ENCODE peak calls at places on chromosomes 11 and 22, in nine cellular contexts. One of them, this sample, is unnamed.

GRCh38 chr11:9982796-9983579 is 311.0 kb downstream of the SBF2 start:
- DNase-seq in GM23338: peak; percentile 61
- DNase-seq in hepatocyte: peak; percentile 72
- DNase-seq in sigmoid colon: no peak
- DNase-seq in neural progenitor cell: peak; percentile 32
- DNase-seq in psoas muscle: no peak
- DNase-seq in cardiac muscle cell: peak; percentile 71
- DNase-seq in tibial nerve: no peak
- DNase-seq in colonic mucosa: peak; percentile 62
- DNase-seq in this sample: no peak

GRCh38 chr22:47174096-47174495 is 411.6 kb downstream of the TBC1D22A start:
- DNase-seq in GM23338: no peak
- DNase-seq in hepatocyte: no peak
- DNase-seq in sigmoid colon: peak; percentile 53
- DNase-seq in neural progenitor cell: no peak
- DNase-seq in psoas muscle: peak; percentile 26
- DNase-seq in cardiac muscle cell: no peak
- DNase-seq in tibial nerve: peak; percentile 9
- DNase-seq in colonic mucosa: no peak
- DNase-seq in this sample: peak; percentile 5

GRCh38 chr22:38208549-38209097 is 6.8 kb downstream of the MAFF start:
- DNase-seq in GM23338: no peak
- DNase-seq in hepatocyte: no peak
- DNase-seq in sigmoid colon: no peak
- DNase-seq in neural progenitor cell: no peak
- DNase-seq in psoas muscle: peak; percentile 43
- DNase-seq in cardiac muscle cell: no peak
- DNase-seq in tibial nerve: no peak
- DNase-seq in colonic mucosa: no peak
- DNase-seq in this sample: no peak

GRCh38 chr11:102911758-102912481 is 37.1 kb upstream of the MMP12 start:
- DNase-seq in GM23338: peak; percentile 39
- DNase-seq in hepatocyte: no peak
- DNase-seq in sigmoid colon: no peak
- DNase-seq in neural progenitor cell: peak; percentile 51
- DNase-seq in psoas muscle: no peak
- DNase-seq in cardiac muscle cell: no peak
- DNase-seq in tibial nerve: no peak
- DNase-seq in colonic mucosa: no peak
- DNase-seq in this sample: no peak

GRCh38 chr11:88814076-88814475 is 251.7 kb downstream of the GRM5 start:
- DNase-seq in GM23338: no peak
- DNase-seq in hepatocyte: no peak
- DNase-seq in sigmoid colon: no peak
- DNase-seq in neural progenitor cell: no peak
- DNase-seq in psoas muscle: no peak
- DNase-seq in cardiac muscle cell: no peak
- DNase-seq in tibial nerve: no peak
- DNase-seq in colonic mucosa: no peak
- DNase-seq in this sample: no peak

GRCh38 chr22:21766933-21767462 is 31.4 kb upstream of the YPEL1 start:
- DNase-seq in GM23338: no peak
- DNase-seq in hepatocyte: no peak
- DNase-seq in sigmoid colon: no peak
- DNase-seq in neural progenitor cell: no peak
- DNase-seq in psoas muscle: no peak
- DNase-seq in cardiac muscle cell: no peak
- DNase-seq in tibial nerve: no peak
- DNase-seq in colonic mucosa: no peak
- DNase-seq in this sample: no peak

GRCh38 chr22:29062286-29062949 is 787 bp upstream of the C22orf31 start:
- DNase-seq in GM23338: peak; percentile 69
- DNase-seq in hepatocyte: no peak
- DNase-seq in sigmoid colon: no peak
- DNase-seq in neural progenitor cell: no peak
- DNase-seq in psoas muscle: no peak
- DNase-seq in cardiac muscle cell: peak; percentile 69
- DNase-seq in tibial nerve: no peak
- DNase-seq in colonic mucosa: no peak
- DNase-seq in this sample: no peak

GRCh38 chr11:68317147-68317785 is 4.9 kb downstream of the LRP5 start:
- DNase-seq in GM23338: no peak
- DNase-seq in hepatocyte: no peak
- DNase-seq in sigmoid colon: no peak
- DNase-seq in neural progenitor cell: no peak
- DNase-seq in psoas muscle: no peak
- DNase-seq in cardiac muscle cell: no peak
- DNase-seq in tibial nerve: no peak
- DNase-seq in colonic mucosa: no peak
- DNase-seq in this sample: no peak

GRCh38 chr11:93652161-93652597 is 9.3 kb upstream of the CEP295 start:
- DNase-seq in GM23338: peak; percentile 67
- DNase-seq in hepatocyte: peak; percentile 43
- DNase-seq in sigmoid colon: no peak
- DNase-seq in neural progenitor cell: peak; percentile 37
- DNase-seq in psoas muscle: no peak
- DNase-seq in cardiac muscle cell: peak; percentile 66
- DNase-seq in tibial nerve: no peak
- DNase-seq in colonic mucosa: peak; percentile 51
- DNase-seq in this sample: no peak

GRCh38 chr22:32619614-32620426 is 145.2 kb downstream of the FBXO7 start:
- DNase-seq in GM23338: no peak
- DNase-seq in hepatocyte: no peak
- DNase-seq in sigmoid colon: peak; percentile 78
- DNase-seq in neural progenitor cell: no peak
- DNase-seq in psoas muscle: peak; percentile 83
- DNase-seq in cardiac muscle cell: peak; percentile 80
- DNase-seq in tibial nerve: peak; percentile 54
- DNase-seq in colonic mucosa: no peak
- DNase-seq in this sample: no peak

GRCh38 chr11:122441702-122442092 is 213.8 kb upstream of the UBASH3B start:
- DNase-seq in GM23338: peak; percentile 36
- DNase-seq in hepatocyte: peak; percentile 31
- DNase-seq in sigmoid colon: no peak
- DNase-seq in neural progenitor cell: no peak
- DNase-seq in psoas muscle: no peak
- DNase-seq in cardiac muscle cell: peak; percentile 1
- DNase-seq in tibial nerve: no peak
- DNase-seq in colonic mucosa: no peak
- DNase-seq in this sample: no peak

GRCh38 chr11:17472467-17472866 is 4.2 kb downstream of the ABCC8 start:
- DNase-seq in GM23338: no peak
- DNase-seq in hepatocyte: no peak
- DNase-seq in sigmoid colon: no peak
- DNase-seq in neural progenitor cell: peak; percentile 57
- DNase-seq in psoas muscle: no peak
- DNase-seq in cardiac muscle cell: no peak
- DNase-seq in tibial nerve: no peak
- DNase-seq in colonic mucosa: no peak
- DNase-seq in this sample: no peak

GRCh38 chr11:17475666-17476316 is 854 bp downstream of the ABCC8 start:
- DNase-seq in GM23338: peak; percentile 57
- DNase-seq in hepatocyte: no peak
- DNase-seq in sigmoid colon: no peak
- DNase-seq in neural progenitor cell: peak; percentile 70
- DNase-seq in psoas muscle: no peak
- DNase-seq in cardiac muscle cell: no peak
- DNase-seq in tibial nerve: no peak
- DNase-seq in colonic mucosa: no peak
- DNase-seq in this sample: no peak

GRCh38 chr11:17469998-17470397 is 6.6 kb downstream of the ABCC8 start:
- DNase-seq in GM23338: no peak
- DNase-seq in hepatocyte: no peak
- DNase-seq in sigmoid colon: no peak
- DNase-seq in neural progenitor cell: no peak
- DNase-seq in psoas muscle: no peak
- DNase-seq in cardiac muscle cell: no peak
- DNase-seq in tibial nerve: no peak
- DNase-seq in colonic mucosa: no peak
- DNase-seq in this sample: no peak

GRCh38 chr11:17471501-17471900 is 5.1 kb downstream of the ABCC8 start:
- DNase-seq in GM23338: no peak
- DNase-seq in hepatocyte: no peak
- DNase-seq in sigmoid colon: no peak
- DNase-seq in neural progenitor cell: no peak
- DNase-seq in psoas muscle: peak; percentile 69
- DNase-seq in cardiac muscle cell: no peak
- DNase-seq in tibial nerve: no peak
- DNase-seq in colonic mucosa: no peak
- DNase-seq in this sample: no peak

DNA sequence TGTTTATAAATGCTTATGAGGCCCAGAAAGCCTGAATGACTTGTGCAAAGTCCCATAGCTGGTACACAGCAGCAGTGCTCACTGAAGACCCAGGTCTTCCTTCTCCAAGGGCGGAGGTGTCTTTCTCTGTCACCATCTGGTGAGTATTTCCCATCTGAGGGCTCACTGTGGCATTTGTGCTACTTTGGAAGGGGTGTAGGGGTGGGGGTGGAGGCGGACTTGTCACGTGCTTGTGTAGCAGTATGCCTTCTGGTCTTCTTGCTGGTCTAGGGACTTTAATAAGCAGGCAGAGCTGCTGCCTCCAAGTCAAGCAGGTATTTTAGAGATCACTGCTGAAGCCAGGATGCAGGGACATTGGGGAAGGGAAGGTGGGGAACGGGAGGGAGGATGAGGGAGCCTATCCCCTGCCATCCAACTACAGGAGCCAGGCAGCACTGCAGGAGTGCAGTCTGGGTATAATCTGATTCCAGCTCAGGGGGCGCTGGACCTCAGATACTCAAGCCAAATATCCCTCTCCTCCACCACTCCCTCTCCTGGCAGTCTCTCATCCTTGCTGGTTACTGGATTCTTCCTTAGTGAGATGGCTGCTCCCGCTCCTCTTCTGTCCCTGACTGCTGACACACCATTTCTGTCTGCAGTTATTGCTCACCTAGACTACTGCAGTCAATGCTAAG is 3.4 kb downstream of the ABCC8 start:
- DNase-seq in GM23338: peak; percentile 95
- DNase-seq in hepatocyte: peak; percentile 50
- DNase-seq in sigmoid colon: no peak
- DNase-seq in neural progenitor cell: peak; percentile 84
- DNase-seq in psoas muscle: no peak
- DNase-seq in cardiac muscle cell: peak; percentile 6
- DNase-seq in tibial nerve: no peak
- DNase-seq in colonic mucosa: no peak
- DNase-seq in this sample: no peak
- TF ChIP-seq CTCF in GM23338: peak; percentile 67
- TF ChIP-seq CTCF in hepatocyte: no peak
- TF ChIP-seq CTCF in sigmoid colon: no peak
- TF ChIP-seq CTCF in neural progenitor cell: peak; percentile 69
- TF ChIP-seq CTCF in psoas muscle: no peak
- TF ChIP-seq CTCF in cardiac muscle cell: no peak
- TF ChIP-seq CTCF in tibial nerve: no peak
- TF ChIP-seq CTCF in colonic mucosa: no peak
- TF ChIP-seq CTCF in this sample: no peak

DNA sequence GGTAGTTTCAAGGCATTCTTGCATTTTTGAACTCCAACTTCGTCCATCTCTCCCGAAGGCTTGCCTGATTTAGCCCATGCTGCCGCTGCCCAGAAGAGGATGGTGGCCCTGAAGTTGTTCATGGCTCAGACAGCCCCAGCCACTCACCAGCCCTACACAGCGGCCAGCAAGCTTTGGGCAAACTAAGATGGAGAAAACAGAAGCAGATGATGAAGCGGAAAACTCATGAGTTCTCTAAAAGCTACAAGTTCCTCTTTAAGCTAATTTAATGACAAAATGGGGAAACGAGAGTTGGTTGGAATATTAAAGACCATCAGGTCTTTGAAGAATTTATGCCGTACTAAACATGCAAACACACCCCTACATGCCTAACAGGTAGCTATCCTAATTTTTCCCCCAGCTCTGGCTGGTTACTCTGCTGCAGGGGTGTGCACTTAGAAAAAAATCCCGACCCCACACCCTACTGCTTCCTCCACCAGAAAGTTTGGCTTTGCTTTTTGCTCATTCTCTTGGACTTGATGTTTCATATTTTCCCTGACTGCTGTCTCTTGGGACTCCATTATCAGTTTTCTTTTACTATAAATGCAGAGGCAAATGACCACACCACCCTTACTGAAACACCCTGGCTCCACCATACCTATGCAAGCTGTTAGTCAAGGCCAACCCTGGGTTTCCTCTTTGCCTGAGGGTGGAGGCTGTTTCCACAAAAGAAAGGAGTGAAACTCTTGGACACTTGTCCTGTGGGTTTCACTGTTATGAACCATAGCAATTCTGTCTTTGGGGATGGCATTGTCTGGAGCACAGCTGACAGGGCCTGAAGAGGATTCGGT is at the start of gene MPEG1:
- DNase-seq in GM23338: no peak
- DNase-seq in hepatocyte: no peak
- DNase-seq in sigmoid colon: no peak
- DNase-seq in neural progenitor cell: no peak
- DNase-seq in psoas muscle: no peak
- DNase-seq in cardiac muscle cell: no peak
- DNase-seq in tibial nerve: no peak
- DNase-seq in colonic mucosa: no peak
- DNase-seq in this sample: no peak
- H3K4me1 ChIP-seq in GM23338: no peaks in the 10 kb centered on the region
- H3K4me1 ChIP-seq in hepatocyte: no peaks in the 10 kb centered on the region
- H3K4me1 ChIP-seq in sigmoid colon: peaks cover 14% of the 10 kb centered on the region
- H3K4me1 ChIP-seq in neural progenitor cell: no peaks in the 10 kb centered on the region
- H3K4me1 ChIP-seq in psoas muscle: no peaks in the 10 kb centered on the region
- H3K4me1 ChIP-seq in cardiac muscle cell: no peaks in the 10 kb centered on the region
- H3K4me1 ChIP-seq in tibial nerve: peaks cover 32% of the 10 kb centered on the region
- H3K4me1 ChIP-seq in colonic mucosa: no peaks in the 10 kb centered on the region
- H3K4me1 ChIP-seq in this sample: no peaks in the 10 kb centered on the region

DNA sequence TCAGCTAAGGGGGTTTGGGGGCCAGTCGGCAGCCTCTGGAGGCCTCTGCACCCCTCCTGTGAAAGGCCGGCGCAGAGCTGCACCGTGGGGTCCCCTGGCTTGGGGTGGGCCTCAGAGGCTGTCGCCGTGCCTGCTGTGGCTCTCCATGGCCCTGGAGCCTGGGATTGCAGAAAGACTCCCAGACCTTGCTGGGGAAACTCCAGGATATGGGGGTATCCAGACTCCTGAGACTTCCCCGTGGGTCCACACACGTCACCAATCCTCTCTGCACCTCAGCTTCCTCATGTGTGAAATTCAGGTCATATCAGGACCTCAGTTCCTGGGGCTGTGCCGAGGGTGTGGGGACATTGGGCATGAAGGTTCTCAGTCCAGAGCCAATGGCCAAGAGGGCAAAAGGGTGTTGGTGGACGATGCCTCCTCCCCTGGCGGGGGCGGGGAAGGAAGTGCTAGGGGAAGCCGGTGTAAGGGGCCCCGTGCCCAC is 97.1 kb downstream of the KCNQ1 start:
- DNase-seq in GM23338: no peak
- DNase-seq in hepatocyte: no peak
- DNase-seq in sigmoid colon: peak; percentile 48
- DNase-seq in neural progenitor cell: no peak
- DNase-seq in psoas muscle: peak; percentile 20
- DNase-seq in cardiac muscle cell: no peak
- DNase-seq in tibial nerve: peak; percentile 5
- DNase-seq in colonic mucosa: no peak
- DNase-seq in this sample: peak; percentile 3
- H3K4me3 ChIP-seq in GM23338: no peak overlapping the region
- H3K4me3 ChIP-seq in hepatocyte: no peak overlapping the region
- H3K4me3 ChIP-seq in sigmoid colon: no peak overlapping the region
- H3K4me3 ChIP-seq in neural progenitor cell: no peak overlapping the region
- H3K4me3 ChIP-seq in psoas muscle: no peak overlapping the region
- H3K4me3 ChIP-seq in cardiac muscle cell: no peak overlapping the region
- H3K4me3 ChIP-seq in tibial nerve: no peak overlapping the region
- H3K4me3 ChIP-seq in colonic mucosa: no peak overlapping the region
- H3K4me3 ChIP-seq in this sample: no peak overlapping the region

GRCh38 chr11:65607614-65608426 is 6.2 kb downstream of the MAP3K11 start:
- DNase-seq in GM23338: no peak
- DNase-seq in hepatocyte: no peak
- DNase-seq in sigmoid colon: no peak
- DNase-seq in neural progenitor cell: no peak
- DNase-seq in psoas muscle: no peak
- DNase-seq in cardiac muscle cell: no peak
- DNase-seq in tibial nerve: no peak
- DNase-seq in colonic mucosa: no peak
- DNase-seq in this sample: no peak
- TF ChIP-seq CTCF in GM23338: no peak
- TF ChIP-seq CTCF in hepatocyte: no peak
- TF ChIP-seq CTCF in sigmoid colon: no peak
- TF ChIP-seq CTCF in neural progenitor cell: no peak
- TF ChIP-seq CTCF in psoas muscle: no peak
- TF ChIP-seq CTCF in cardiac muscle cell: no peak
- TF ChIP-seq CTCF in tibial nerve: no peak
- TF ChIP-seq CTCF in colonic mucosa: no peak
- TF ChIP-seq CTCF in this sample: no peak

This sample was measured in pancreas.